ENCODE peak calls at places on chromosomes 4 and X, in six cellular contexts. X is left kidney, O is LoVo, U is GM12864, W is T-helper 1 cell, V is astrocyte of the spinal cord. F is an unnamed sample.

GRCh38 chr4:128565565-128566186 is 243.8 kb upstream of the JADE1 start:
- DNase-seq in V (no peak), U (no peak), X (peak; percentile 88), O (peak; percentile 42), W (no peak), F (peak; percentile 34)

GRCh38 chr4:183437452-183437851 is 7.0 kb upstream of the CDKN2AIP start:
- DNase-seq in O (no peak), W (no peak), X (peak; percentile 25), U (no peak), V (no peak), F (no peak)

GRCh38 chr4:123619326-123619725 is 222.7 kb downstream of the SPRY1 start:
- DNase-seq in U (no peak), X (no peak), V (no peak), W (no peak), O (no peak), F (no peak)

GRCh38 chr4:75717332-75717873 is 7.0 kb upstream of the USO1 start:
- DNase-seq in O (no peak), U (no peak), W (no peak), V (no peak), X (no peak), F (no peak)

GRCh38 chr4:124940387-124940786 is 227.9 kb upstream of the ANKRD50 start:
- DNase-seq in W (no peak), O (peak; percentile 22), V (peak; percentile 97), U (no peak), X (peak; percentile 13), F (no peak)

GRCh38 chrX:112844250-112844649 is 3.6 kb upstream of the AMOT start:
- DNase-seq in V (no peak), W (peak; percentile 68), U (no peak), O (no peak), X (no peak), F (no peak)

GRCh38 chr4:24867766-24868296 is 45.0 kb downstream of the CCDC149 start:
- DNase-seq in U (no peak), V (no peak), O (no peak), W (no peak), X (peak; percentile 43), F (no peak)

GRCh38 chrX:22095306-22095705 is 63.2 kb downstream of the PHEX start:
- DNase-seq in W (no peak), U (no peak), O (no peak), X (peak; percentile 6), V (peak; percentile 41), F (no peak)

GRCh38 chrX:1507511-1508463 is 29.2 kb downstream of the P2RY8 start:
- DNase-seq in U (no peak), W (no peak), O (no peak), X (no peak), V (no peak), F (peak; percentile 79)

GRCh38 chr4:168433576-168433975 is 46.7 kb downstream of the DDX60L start:
- DNase-seq in U (no peak), W (no peak), O (no peak), X (no peak), V (no peak), F (no peak)

GRCh38 chr4:8701101-8702019 is 108.8 kb downstream of the CPZ start:
- DNase-seq in V (no peak), U (no peak), W (no peak), X (no peak), O (no peak), F (no peak)

GRCh38 chr4:2186133-2186864 is 55.6 kb downstream of the HAUS3 start:
- DNase-seq in X (peak; percentile 68), O (peak; percentile 38), W (no peak), U (no peak), V (peak; percentile 7), F (no peak)

GRCh38 chr4:25367004-25367621 is 9.9 kb upstream of the ANAPC4 start:
- DNase-seq in V (peak; percentile 62), X (peak; percentile 51), U (no peak), O (peak; percentile 31), W (peak; percentile 31), F (peak; percentile 34)

GRCh38 chrX:69314436-69315348 is 149.4 kb upstream of the PJA1 start:
- DNase-seq in U (no peak), O (no peak), X (peak; percentile 31), V (no peak), W (no peak), F (no peak)

GRCh38 chr4:172680701-172681100 is 487.9 kb upstream of the GALNT7 start:
- DNase-seq in U (no peak), O (no peak), W (no peak), X (no peak), V (no peak), F (no peak)

GRCh38 chr4:83171640-83172039 is 57.1 kb upstream of the PLAC8 start:
- DNase-seq in X (no peak), W (no peak), V (no peak), U (no peak), O (no peak), F (no peak)